ENCODE peak calls at places on chromosomes 2 and 18, in four cellular contexts. A is fibroblast of pulmonary artery, S is PC-3, C is AG09309. G is an unnamed sample.

GRCh38 chr18:28062446-28062845 is 114.5 kb downstream of the CDH2 start:
- DNase-seq in A (peak), S (no peak), C (peak), G (no peak)

GRCh38 chr2:29016500-29016899 is 35.4 kb downstream of the TOGARAM2 start:
- DNase-seq in A (no peak), S (no peak), C (no peak), G (no peak)

GRCh38 chr2:190855245-190855644 is 25.4 kb upstream of the GLS start:
- DNase-seq in A (no peak), S (no peak), C (no peak), G (no peak)

GRCh38 chr2:128410035-128410757 is 91.5 kb upstream of the HS6ST1 start:
- DNase-seq in A (no peak), S (no peak), C (no peak), G (no peak)

GRCh38 chr2:178734518-178734917 is 72.7 kb downstream of the TTN start:
- DNase-seq in A (no peak), S (no peak), C (no peak), G (no peak)

GRCh38 chr2:240655931-240656886 is 26.5 kb downstream of the AQP12B start:
- DNase-seq in A (peak), S (peak), C (no peak), G (no peak)

GRCh38 chr2:217653240-217653639 is 349.6 kb downstream of the TNS1 start:
- DNase-seq in A (peak), S (peak), C (peak), G (peak)

GRCh38 chr2:101999122-101999789 is 7.5 kb downstream of the IL1R2 start:
- DNase-seq in A (peak), S (peak), C (no peak), G (no peak)

GRCh38 chr2:15053542-15053941 is 421.0 kb downstream of the LRATD1 start:
- DNase-seq in A (no peak), S (no peak), C (no peak), G (no peak)

GRCh38 chr2:15059870-15060617 is 427.5 kb downstream of the LRATD1 start:
- DNase-seq in A (no peak), S (peak), C (no peak), G (no peak)

GRCh38 chr2:15061268-15061667 is 428.8 kb downstream of the LRATD1 start:
- DNase-seq in A (no peak), S (no peak), C (no peak), G (no peak)

GRCh38 chr2:15058628-15059157 is 426.2 kb downstream of the LRATD1 start:
- DNase-seq in A (no peak), S (no peak), C (no peak), G (no peak)

DNA sequence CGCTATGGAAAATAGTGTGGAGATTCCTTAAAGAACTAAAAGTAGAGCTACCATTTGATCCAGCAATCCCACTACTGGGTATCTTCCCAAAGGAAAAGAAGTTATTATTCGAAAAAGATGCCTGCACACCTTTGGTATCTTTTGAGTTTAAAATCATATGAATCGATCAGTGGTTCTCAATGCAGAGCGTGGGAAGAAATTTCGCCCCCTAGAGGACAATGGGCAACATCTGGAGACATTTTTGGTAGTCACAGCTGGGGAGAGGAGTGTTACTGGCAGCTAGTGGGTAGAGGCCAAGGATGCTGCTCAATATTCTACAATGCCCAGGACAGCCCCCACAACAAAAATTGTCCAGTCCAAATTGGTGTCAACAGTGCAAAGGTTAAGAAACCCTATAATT is 425.5 kb downstream of the LRATD1 start:
- DNase-seq in A (no peak), S (peak), C (no peak), G (no peak)
- TF ChIP-seq CTCF in A (no peak), S (peak), C (peak), G (peak)

DNA sequence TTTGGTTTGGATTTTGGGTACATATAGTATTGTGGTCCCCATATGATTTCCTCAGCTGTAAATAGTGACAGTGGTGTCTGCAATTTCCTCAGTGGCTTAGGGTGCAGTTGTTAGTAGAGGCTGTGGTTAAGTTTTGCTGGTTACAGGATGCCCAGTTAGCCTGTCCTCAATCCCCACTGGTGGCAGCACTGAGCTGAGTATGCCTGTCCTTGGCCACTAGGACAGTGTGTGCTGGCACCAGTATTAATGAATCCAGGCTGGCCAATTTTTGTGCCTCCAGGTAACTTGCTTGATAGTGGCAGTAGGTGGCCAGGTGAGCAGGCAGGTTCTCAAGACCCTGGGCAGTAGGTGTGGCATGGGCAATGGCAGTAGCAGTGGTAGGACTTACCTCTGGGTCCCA is 973.1 kb downstream of the TMEM182 start:
- DNase-seq in A (no peak), S (no peak), C (no peak), G (no peak)
- TF ChIP-seq CTCF in A (no peak), S (no peak), C (no peak), G (no peak)

GRCh38 chr2:61900246-61900645 is 5.2 kb upstream of the COMMD1 start:
- DNase-seq in A (no peak), S (no peak), C (no peak), G (no peak)

GRCh38 chr2:61898810-61899209 is 6.7 kb upstream of the COMMD1 start:
- DNase-seq in A (peak), S (peak), C (no peak), G (no peak)
- TF ChIP-seq CTCF in A (peak), S (peak), C (peak), G (peak)

GRCh38 chr18:58541137-58541788 is 87.6 kb downstream of the ALPK2 start:
- DNase-seq in A (peak), S (peak), C (no peak), G (peak)
- TF ChIP-seq CTCF in A (peak), S (peak), C (peak), G (peak)

GRCh38 chr2:197360744-197361156 is 50.2 kb upstream of the ANKRD44 start:
- DNase-seq in A (no peak), S (no peak), C (peak), G (peak)

GRCh38 chr2:197356136-197356535 is 45.6 kb upstream of the ANKRD44 start:
- DNase-seq in A (peak), S (peak), C (no peak), G (no peak)

GRCh38 chr2:197357986-197358385 is 47.4 kb upstream of the ANKRD44 start:
- DNase-seq in A (no peak), S (no peak), C (no peak), G (no peak)

GRCh38 chr2:197358927-197359326 is 48.3 kb upstream of the ANKRD44 start:
- DNase-seq in A (no peak), S (peak), C (no peak), G (no peak)

GRCh38 chr2:197359859-197360258 is 49.3 kb upstream of the ANKRD44 start:
- DNase-seq in A (no peak), S (no peak), C (no peak), G (no peak)
- TF ChIP-seq CTCF in A (no peak), S (peak), C (peak), G (peak)

GRCh38 chr2:165058471-165059265 is 103.3 kb upstream of the SLC38A11 start:
- DNase-seq in A (no peak), S (no peak), C (no peak), G (no peak)
- TF ChIP-seq CTCF in A (no peak), S (no peak), C (no peak), G (no peak)

GRCh38 chr2:105369777-105370690 is 28.8 kb downstream of the FHL2 start:
- DNase-seq in A (peak), S (peak), C (peak), G (peak)
- TF ChIP-seq CTCF in A (peak), S (peak), C (peak), G (peak)